ENCODE peak calls at places on chromosomes 5 and 9, in eight cellular contexts. M is A549, E is HCT116, S is SK-N-SH, F is IMR-90, I is GM12878, Q is K562, C is H1. O is an unnamed sample.
A peak's percentile ranks its signal among the peaks of the same experiment; 100 is the strongest.

GRCh38 chr5:143416411-143416810 is 12.9 kb upstream of the NR3C1 start:
- DNase-seq in M (no peak), E (no peak), S (no peak), F (no peak), I (no peak), Q (no peak), C (no peak), O (no peak)

GRCh38 chr5:134527156-134527960 is 1.9 kb downstream of the JADE2 start:
- DNase-seq in M (peak; percentile 94), E (no peak), S (peak; percentile 93), F (peak; percentile 90), I (no peak), Q (peak; percentile 90), C (peak; percentile 91), O (peak; percentile 66)

GRCh38 chr5:43433381-43433780 is 21.2 kb upstream of the CCL28 start:
- DNase-seq in M (no peak), E (no peak), S (no peak), F (no peak), I (no peak), Q (no peak), C (no peak), O (peak; percentile 33)

GRCh38 chr9:127523312-127523851 is 72.1 kb downstream of the LRSAM1 start:
- DNase-seq in M (peak; percentile 75), E (peak; percentile 50), S (peak; percentile 68), F (peak; percentile 50), I (no peak), Q (peak; percentile 68), C (no peak), O (no peak)

GRCh38 chr5:125412561-125413535 is 666.4 kb upstream of the ZNF608 start:
- DNase-seq in M (peak; percentile 34), E (no peak), S (peak; percentile 73), F (peak; percentile 91), I (no peak), Q (no peak), C (peak; percentile 56), O (peak; percentile 4)

GRCh38 chr5:74326571-74327338 is 313.8 kb downstream of the ENC1 start:
- DNase-seq in M (peak; percentile 80), E (peak; percentile 87), S (no peak), F (peak; percentile 96), I (peak; percentile 92), Q (peak; percentile 44), C (no peak), O (peak; percentile 51)

GRCh38 chr5:157166164-157166493 is at the start of gene GARIN3:
- DNase-seq in M (no peak), E (no peak), S (no peak), F (no peak), I (no peak), Q (no peak), C (no peak), O (no peak)

GRCh38 chr5:124658867-124659557 is 87.4 kb downstream of the ZNF608 start:
- DNase-seq in M (no peak), E (no peak), S (no peak), F (no peak), I (no peak), Q (peak; percentile 34), C (no peak), O (no peak)

GRCh38 chr5:136035837-136036236 is 7.0 kb downstream of the TGFBI start:
- DNase-seq in M (no peak), E (no peak), S (no peak), F (no peak), I (no peak), Q (no peak), C (no peak), O (no peak)

GRCh38 chr5:96876292-96876850 is at the start of gene ERAP2:
- DNase-seq in M (peak; percentile 27), E (no peak), S (no peak), F (peak; percentile 52), I (no peak), Q (peak; percentile 56), C (no peak), O (peak; percentile 25)

GRCh38 chr5:64790210-64790609 is 21.5 kb downstream of the CWC27 start:
- DNase-seq in M (no peak), E (no peak), S (no peak), F (peak; percentile 28), I (no peak), Q (no peak), C (no peak), O (no peak)

GRCh38 chr5:172659909-172660628 is 19.0 kb downstream of the NEURL1B start:
- DNase-seq in M (peak; percentile 45), E (no peak), S (peak; percentile 75), F (peak; percentile 94), I (no peak), Q (no peak), C (no peak), O (peak; percentile 95)

GRCh38 chr9:135034106-135034505 is 53.4 kb upstream of the OLFM1 start:
- DNase-seq in M (no peak), E (no peak), S (no peak), F (no peak), I (no peak), Q (no peak), C (no peak), O (no peak)

GRCh38 chr9:135033487-135033886 is 54.0 kb upstream of the OLFM1 start:
- DNase-seq in M (no peak), E (no peak), S (no peak), F (no peak), I (no peak), Q (no peak), C (no peak), O (no peak)

GRCh38 chr9:135032041-135032835 is 55.2 kb upstream of the OLFM1 start:
- DNase-seq in M (no peak), E (no peak), S (no peak), F (no peak), I (no peak), Q (no peak), C (no peak), O (no peak)

GRCh38 chr9:135030711-135031245 is 56.7 kb upstream of the OLFM1 start:
- DNase-seq in M (no peak), E (no peak), S (no peak), F (no peak), I (no peak), Q (no peak), C (no peak), O (no peak)

GRCh38 chr9:135032868-135033460 is 54.5 kb upstream of the OLFM1 start:
- DNase-seq in M (no peak), E (no peak), S (no peak), F (no peak), I (no peak), Q (no peak), C (no peak), O (no peak)
- H3K4me1 ChIP-seq in M (no peaks in the 10 kb centered on the region), E (no peaks in the 10 kb centered on the region), S (no peaks in the 10 kb centered on the region), F (no peaks in the 10 kb centered on the region), I (no peaks in the 10 kb centered on the region), Q (no peaks in the 10 kb centered on the region), C (no peaks in the 10 kb centered on the region), O (no peaks in the 10 kb centered on the region)

DNA sequence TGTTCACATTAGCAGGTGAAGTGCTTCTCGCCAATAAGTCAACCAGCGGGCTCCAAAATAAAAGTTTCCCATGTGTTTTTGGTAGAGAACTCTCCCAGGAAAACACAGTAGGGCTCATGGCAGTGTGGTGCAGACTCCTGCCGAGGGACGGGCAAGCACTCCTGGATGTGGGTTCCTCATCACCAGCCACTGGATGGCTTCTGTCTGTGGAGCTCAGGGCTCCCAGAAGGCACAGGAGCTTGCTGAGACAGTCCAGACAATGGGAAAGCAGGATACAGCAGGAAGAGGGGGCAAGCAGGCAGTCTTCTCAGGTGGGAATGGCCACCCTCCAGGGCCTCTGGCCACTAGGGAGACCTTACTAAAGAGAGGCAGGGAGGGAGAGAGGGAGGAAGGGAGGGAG is 142.4 kb downstream of the HSD17B3 start:
- DNase-seq in M (no peak), E (no peak), S (no peak), F (no peak), I (no peak), Q (no peak), C (no peak), O (no peak)
- TF ChIP-seq RAD21 in M (no peak), E (no peak), S (no peak), F (no peak), I (no peak), Q (no peak), C (no peak), O (no peak)

GRCh38 chr5:116652903-116653302 is 78.3 kb upstream of the SEMA6A start:
- DNase-seq in M (no peak), E (no peak), S (no peak), F (no peak), I (no peak), Q (no peak), C (no peak), O (peak; percentile 15)

GRCh38 chr5:116650544-116650943 is 75.9 kb upstream of the SEMA6A start:
- DNase-seq in M (no peak), E (no peak), S (no peak), F (no peak), I (no peak), Q (no peak), C (no peak), O (no peak)

GRCh38 chr5:116652196-116652729 is 77.6 kb upstream of the SEMA6A start:
- DNase-seq in M (no peak), E (peak; percentile 79), S (no peak), F (peak; percentile 68), I (peak; percentile 85), Q (no peak), C (peak; percentile 39), O (peak; percentile 97)

GRCh38 chr5:116651653-116652052 is 77.0 kb upstream of the SEMA6A start:
- DNase-seq in M (no peak), E (no peak), S (no peak), F (no peak), I (no peak), Q (no peak), C (no peak), O (no peak)

GRCh38 chr5:116650964-116651363 is 76.3 kb upstream of the SEMA6A start:
- DNase-seq in M (no peak), E (no peak), S (no peak), F (no peak), I (no peak), Q (no peak), C (no peak), O (no peak)
- H3K4me1 ChIP-seq in M (no peaks in the 10 kb centered on the region), E (peaks cover 7% of the 10 kb centered on the region), S (no peaks in the 10 kb centered on the region), F (no peaks in the 10 kb centered on the region), I (peaks cover 12% of the 10 kb centered on the region), Q (no peaks in the 10 kb centered on the region), C (peaks cover 1% of the 10 kb centered on the region), O (peaks cover 41% of the 10 kb centered on the region)

GRCh38 chr5:159854916-159855315 is 61.4 kb upstream of the ADRA1B start:
- DNase-seq in M (no peak), E (no peak), S (no peak), F (peak; percentile 34), I (no peak), Q (no peak), C (no peak), O (no peak)
- TF ChIP-seq RAD21 in M (no peak), E (no peak), S (no peak), F (no peak), I (no peak), Q (no peak), C (no peak), O (no peak)

GRCh38 chr9:99109522-99109921 is 4.6 kb downstream of the TGFBR1 start:
- DNase-seq in M (no peak), E (no peak), S (no peak), F (peak; percentile 74), I (no peak), Q (no peak), C (no peak), O (no peak)
- H3K4me1 ChIP-seq in M (peaks cover 19% of the 10 kb centered on the region), E (no peaks in the 10 kb centered on the region), S (no peaks in the 10 kb centered on the region), F (peaks cover 18% of the 10 kb centered on the region), I (peaks cover 6% of the 10 kb centered on the region), Q (peaks cover 16% of the 10 kb centered on the region), C (peaks cover 1% of the 10 kb centered on the region), O (peaks cover 29% of the 10 kb centered on the region)

O was measured in HepG2.